ENCODE peak calls at places on chromosomes 5 and 9, in six cellular contexts. X is activated CD8-positive, alpha-beta T cell treated with anti-CD3 and anti-CD28 coated beads for 36 hours; U is foreskin keratinocyte; Q is heart right ventricle; G is left ventricle myocardium superior; P is RWPE2. C is an unnamed sample.

GRCh38 chr5:95747041-95747679 is 16.0 kb downstream of the RHOBTB3 start:
- ATAC-seq in P (no peak), U (no peak), G (no peak), Q (no peak), X (peak; percentile 70), C (no peak)

GRCh38 chr9:36976371-36977030 is 57.6 kb downstream of the PAX5 start:
- ATAC-seq in G (no peak), X (no peak), P (peak; percentile 90), Q (no peak), U (peak; percentile 84), C (no peak)

GRCh38 chr5:96282020-96282419 is 151.0 kb downstream of the PCSK1 start:
- ATAC-seq in X (no peak), U (no peak), Q (peak; percentile 67), P (no peak), G (peak; percentile 89), C (no peak)

GRCh38 chr5:78540335-78541057 is 108.1 kb downstream of the LHFPL2 start:
- ATAC-seq in X (no peak), Q (peak; percentile 61), U (no peak), G (peak; percentile 65), P (no peak), C (peak; percentile 66)

GRCh38 chr9:130286072-130286770 is 20.7 kb downstream of the HMCN2 start:
- ATAC-seq in G (no peak), Q (no peak), U (no peak), X (no peak), P (no peak), C (no peak)

GRCh38 chr9:1922026-1922425 is 93.1 kb upstream of the SMARCA2 start:
- ATAC-seq in U (no peak), Q (no peak), P (no peak), X (no peak), G (no peak), C (no peak)

GRCh38 chr9:68931821-68932220 is 82.1 kb downstream of the PRKACG start:
- ATAC-seq in X (no peak), P (no peak), U (no peak), Q (no peak), G (no peak), C (no peak)

GRCh38 chr9:104091708-104092107 is 2.4 kb upstream of the SMC2 start:
- ATAC-seq in P (no peak), Q (peak; percentile 10), G (peak; percentile 51), U (no peak), X (no peak), C (peak; percentile 63)

GRCh38 chr9:76876098-76876497 is 29.8 kb downstream of the PRUNE2 start:
- ATAC-seq in X (no peak), U (no peak), Q (no peak), P (peak; percentile 48), G (no peak), C (peak; percentile 91)

GRCh38 chr5:97142521-97143254 is at the start of gene LIX1:
- ATAC-seq in G (peak; percentile 75), Q (peak; percentile 75), P (peak; percentile 85), X (peak; percentile 86), U (peak; percentile 68), C (peak; percentile 92)

GRCh38 chr9:134163374-134164196 is 779 bp downstream of the RNU6ATAC start:
- ATAC-seq in U (peak; percentile 0), X (peak; percentile 8), P (peak; percentile 3), Q (peak; percentile 16), G (no peak), C (peak; percentile 8)

GRCh38 chr5:103973669-103974068 is 411.1 kb upstream of the NUDT12 start:
- ATAC-seq in X (no peak), P (no peak), U (peak; percentile 54), Q (no peak), G (no peak), C (no peak)

GRCh38 chr9:34190996-34191892 is 12.4 kb downstream of the UBAP1 start:
- ATAC-seq in P (no peak), Q (no peak), X (no peak), U (no peak), G (no peak), C (no peak)

GRCh38 chr5:133159543-133159942 is 107.7 kb downstream of the HSPA4 start:
- ATAC-seq in U (no peak), Q (no peak), P (no peak), G (no peak), X (no peak), C (no peak)

GRCh38 chr9:101428909-101429308 is 6.7 kb downstream of the ALDOB start:
- ATAC-seq in X (no peak), P (no peak), G (no peak), U (no peak), Q (no peak), C (no peak)

GRCh38 chr5:66241136-66241825 is 97.2 kb downstream of the SREK1 start:
- ATAC-seq in P (no peak), G (no peak), U (no peak), Q (no peak), X (no peak), C (no peak)

GRCh38 chr9:116365056-116365471 is 211.5 kb downstream of the PAPPA start:
- ATAC-seq in X (no peak), G (peak; percentile 98), U (peak; percentile 74), Q (peak; percentile 93), P (peak; percentile 68), C (peak; percentile 76)

GRCh38 chr9:107566596-107566995 is 77.0 kb upstream of the KLF4 start:
- ATAC-seq in U (no peak), G (peak; percentile 84), Q (peak; percentile 75), P (no peak), X (no peak), C (peak; percentile 66)

GRCh38 chr5:94945656-94946055 is 327.2 kb downstream of the SLF1 start:
- ATAC-seq in X (no peak), U (no peak), Q (no peak), P (no peak), G (peak; percentile 46), C (peak; percentile 41)

GRCh38 chr9:123686131-123686848 is 243.6 kb downstream of the DENND1A start:
- ATAC-seq in X (no peak), Q (no peak), G (peak; percentile 83), P (no peak), U (peak; percentile 34), C (no peak)

GRCh38 chr5:67095346-67095871 is 101.2 kb downstream of the CD180 start:
- ATAC-seq in Q (peak; percentile 96), P (no peak), G (peak; percentile 96), U (no peak), X (no peak), C (peak; percentile 96)

GRCh38 chr5:38892363-38892762 is 46.6 kb downstream of the OSMR start:
- ATAC-seq in X (no peak), U (no peak), Q (no peak), P (no peak), G (no peak), C (no peak)

GRCh38 chr5:40414922-40415321 is 264.8 kb upstream of the PTGER4 start:
- ATAC-seq in G (no peak), X (no peak), U (no peak), P (no peak), Q (no peak), C (no peak)

GRCh38 chr5:119400248-119400647 is 44.4 kb downstream of the TNFAIP8 start:
- ATAC-seq in Q (no peak), X (peak; percentile 24), G (no peak), P (peak; percentile 92), U (peak; percentile 98), C (no peak)

GRCh38 chr5:169070413-169070812 is 230.5 kb downstream of the SLIT3 start:
- ATAC-seq in U (no peak), P (no peak), X (no peak), G (no peak), Q (no peak), C (no peak)

GRCh38 chr5:126280343-126280742 is 142.9 kb upstream of the GRAMD2B start:
- ATAC-seq in U (no peak), Q (peak; percentile 25), P (no peak), X (no peak), G (peak; percentile 97), C (no peak)

GRCh38 chr9:8647824-8648223 is 848.2 kb upstream of the DMAC1 start:
- ATAC-seq in G (no peak), U (no peak), X (no peak), Q (no peak), P (no peak), C (no peak)

GRCh38 chr5:100576217-100576751 is 41.1 kb downstream of the FAM174A start:
- ATAC-seq in U (no peak), Q (peak; percentile 34), P (no peak), X (no peak), G (no peak), C (no peak)

GRCh38 chr5:132444841-132445639 is 45.5 kb downstream of the IRF1 start:
- ATAC-seq in X (no peak), P (peak; percentile 64), G (no peak), Q (no peak), U (peak; percentile 63), C (no peak)

GRCh38 chr9:122109035-122109813 is 16.1 kb upstream of the TTLL11 start:
- ATAC-seq in P (no peak), X (no peak), Q (no peak), U (no peak), G (no peak), C (no peak)

GRCh38 chr9:91913096-91913495 is 36.9 kb downstream of the ROR2 start:
- ATAC-seq in P (no peak), U (peak; percentile 51), X (no peak), Q (no peak), G (no peak), C (no peak)

GRCh38 chr9:120532891-120533290 is 47.1 kb downstream of the CDK5RAP2 start:
- ATAC-seq in X (no peak), P (no peak), Q (no peak), G (no peak), U (peak; percentile 52), C (no peak)

GRCh38 chr5:151357792-151358191 is 10.4 kb upstream of the SLC36A2 start:
- ATAC-seq in Q (no peak), P (peak; percentile 58), X (no peak), U (no peak), G (no peak), C (no peak)

GRCh38 chr5:32297181-32298055 is 15.3 kb downstream of the MTMR12 start:
- ATAC-seq in G (peak; percentile 17), U (peak; percentile 73), P (no peak), X (peak; percentile 48), Q (no peak), C (no peak)

GRCh38 chr5:126819253-126819652 is 42.3 kb downstream of the LMNB1 start:
- ATAC-seq in P (no peak), X (no peak), U (no peak), G (no peak), Q (no peak), C (no peak)

C was measured in gastroesophageal sphincter.